ENCODE peak calls at places on chromosome 1, in nine cellular contexts. M is MM.1S; L is GM23248; A is GM23338; T is IMR-90; X is aorta; J is cardiac muscle cell; D is CD8-positive, alpha-beta T cell; Q is psoas muscle. N is an unnamed sample. For H3K36me3, the result is how much of the 10 kb centered on the place peaks cover.

GRCh38 chr1:234926574-234927311 is 201.9 kb downstream of the TOMM20 start:
- DNase-seq in M (peak), L (no peak), A (no peak), T (no peak), X (no peak), J (no peak), D (no peak), Q (no peak), N (no peak)

GRCh38 chr1:150813028-150813707 is 5.1 kb upstream of the CTSK start:
- DNase-seq in M (peak), L (peak), A (peak), T (peak), X (peak), J (peak), D (no peak), Q (peak), N (peak)

GRCh38 chr1:180343931-180344406 is 113.9 kb downstream of the LHX4 start:
- DNase-seq in M (peak), L (peak), A (no peak), T (peak), X (no peak), J (peak), D (no peak), Q (peak), N (peak)

GRCh38 chr1:227733309-227733705 is 1.8 kb downstream of the JMJD4 start:
- DNase-seq in M (no peak), L (no peak), A (no peak), T (no peak), X (no peak), J (no peak), D (no peak), Q (peak), N (no peak)

GRCh38 chr1:17586172-17586963 is 46.9 kb downstream of the ARHGEF10L start:
- DNase-seq in M (no peak), L (peak), A (peak), T (peak), X (no peak), J (peak), D (no peak), Q (no peak), N (no peak)

GRCh38 chr1:167708940-167709389 is 12.8 kb upstream of the MPZL1 start:
- DNase-seq in M (no peak), L (no peak), A (no peak), T (no peak), X (no peak), J (no peak), D (no peak), Q (no peak), N (no peak)

GRCh38 chr1:163203561-163203960 is 845 bp upstream of the RGS5 start:
- DNase-seq in M (no peak), L (peak), A (no peak), T (peak), X (no peak), J (no peak), D (no peak), Q (no peak), N (no peak)

GRCh38 chr1:248841702-248842395 is 3.8 kb downstream of the ZNF672 start:
- DNase-seq in M (peak), L (peak), A (peak), T (peak), X (no peak), J (peak), D (peak), Q (peak), N (peak)

GRCh38 chr1:59020151-59020997 is 236.5 kb upstream of the JUN start:
- DNase-seq in M (peak), L (peak), A (no peak), T (peak), X (no peak), J (no peak), D (peak), Q (peak), N (no peak)

GRCh38 chr1:94679336-94680007 is 137.9 kb upstream of the F3 start:
- DNase-seq in M (no peak), L (peak), A (no peak), T (no peak), X (peak), J (no peak), D (no peak), Q (peak), N (no peak)
- H3K36me3 ChIP-seq in M (under half), L (under half), A (under half), T (under half), X (under half), J (under half), D (under half), Q (under half), N (under half)

DNA sequence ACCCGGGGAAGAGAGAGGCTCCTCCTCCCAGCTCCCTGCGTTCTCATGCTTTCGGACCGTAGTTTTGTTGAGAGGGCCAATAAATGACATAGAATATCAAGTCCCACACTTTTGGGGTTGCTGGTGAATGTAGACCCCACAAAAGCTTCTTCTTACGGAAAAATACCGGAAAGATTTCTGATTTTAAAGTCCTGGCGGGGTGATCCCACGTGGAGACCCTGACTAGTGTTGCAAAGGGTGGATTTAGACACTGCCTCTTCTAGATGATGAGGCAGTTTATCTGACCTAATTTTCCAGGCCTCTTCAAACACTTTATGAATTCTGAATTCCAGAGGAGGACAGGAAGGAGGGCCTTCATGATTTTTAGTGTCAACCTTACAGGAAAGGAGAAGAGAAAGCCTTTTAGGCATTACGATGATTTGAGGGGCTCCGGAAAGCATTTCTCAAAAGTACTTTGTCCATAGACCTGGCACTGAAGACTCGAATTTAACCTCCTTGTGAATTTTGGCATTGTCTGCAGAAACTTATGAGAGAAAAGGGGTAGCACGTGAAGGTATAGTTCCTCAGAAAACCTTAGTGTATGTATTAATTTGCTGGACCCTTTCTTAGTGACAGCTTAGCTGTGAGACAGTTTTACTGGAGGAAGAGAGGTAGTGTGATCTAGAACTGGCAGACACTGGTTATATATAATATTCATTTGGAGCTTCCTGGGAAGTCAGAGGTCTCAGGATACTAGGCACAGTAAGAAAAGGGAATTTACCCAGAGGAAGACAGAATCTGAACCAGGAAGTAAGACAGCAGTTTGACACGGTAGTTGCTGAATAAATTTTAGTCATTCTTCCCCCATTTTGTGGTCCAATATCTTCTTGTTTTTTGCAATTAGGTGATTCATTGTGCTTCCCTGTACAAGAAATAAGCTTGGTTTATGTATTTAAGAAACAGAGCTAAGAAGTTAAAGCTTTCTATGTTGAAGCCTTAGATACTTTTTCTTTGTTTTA is 931 bp downstream of the TMEM167B start:
- DNase-seq in M (peak), L (peak), A (peak), T (peak), X (no peak), J (no peak), D (no peak), Q (no peak), N (no peak)
- H3K4me3 ChIP-seq in M (peak), L (peak), A (peak), T (peak), X (peak), J (peak), D (peak), Q (peak), N (peak)

GRCh38 chr1:36089393-36090121 is 865 bp downstream of the ADPRS start:
- DNase-seq in M (peak), L (peak), A (peak), T (peak), X (peak), J (peak), D (no peak), Q (no peak), N (no peak)
- H3K36me3 ChIP-seq in M (under half), L (under half), A (under half), T (under half), X (under half), J (under half), D (under half), Q (under half), N (under half)

GRCh38 chr1:11856698-11857097 is 2.0 kb downstream of the NPPB start:
- DNase-seq in M (no peak), L (no peak), A (no peak), T (no peak), X (no peak), J (no peak), D (no peak), Q (no peak), N (no peak)

GRCh38 chr1:11857164-11857853 is 1.4 kb downstream of the NPPB start:
- DNase-seq in M (no peak), L (no peak), A (no peak), T (no peak), X (no peak), J (no peak), D (no peak), Q (no peak), N (no peak)

GRCh38 chr1:11858968-11859871 is 475 bp upstream of the NPPB start:
- DNase-seq in M (peak), L (peak), A (peak), T (peak), X (peak), J (peak), D (peak), Q (peak), N (peak)

GRCh38 chr1:11858613-11858967 is at the start of gene NPPB:
- DNase-seq in M (no peak), L (no peak), A (no peak), T (no peak), X (no peak), J (no peak), D (no peak), Q (no peak), N (no peak)

DNA sequence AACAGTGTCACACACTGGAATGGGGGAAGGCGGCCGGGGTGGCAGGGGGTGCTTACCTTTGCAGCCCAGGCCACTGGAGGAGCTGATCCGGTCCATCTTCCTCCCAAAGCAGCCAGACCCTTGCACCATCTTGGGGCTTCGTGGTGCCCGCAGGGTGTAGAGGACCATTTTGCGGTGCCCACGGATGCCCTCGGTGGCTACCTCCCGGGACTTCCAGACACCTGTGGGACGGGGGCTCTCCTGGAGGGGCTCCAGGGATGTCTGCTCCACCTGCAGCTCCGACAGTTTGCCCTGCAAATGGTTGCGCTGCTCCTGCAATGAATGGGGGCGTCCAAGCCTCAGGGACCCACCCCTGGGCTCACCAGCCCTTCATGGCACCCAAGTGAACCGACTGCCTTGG is 587 bp downstream of the NPPB start:
- DNase-seq in M (no peak), L (no peak), A (no peak), T (no peak), X (no peak), J (no peak), D (no peak), Q (no peak), N (no peak)
- H3K4me3 ChIP-seq in M (no peak), L (no peak), A (peak), T (no peak), X (no peak), J (no peak), D (no peak), Q (no peak), N (no peak)